ENCODE peak calls at places on chromosomes 3 and 15, in six cellular contexts. U, I, Z, D, Q and V are unnamed samples. For H3K4me1, the result is how much of the 10 kb centered on the place peaks cover.

GRCh38 chr15:55353030-55353429 is 34.0 kb downstream of the PIGB start:
- DNase-seq in I (no peak), Q (no peak), D (no peak), U (no peak), Z (no peak), V (no peak)

GRCh38 chr3:191376742-191377141 is 46.4 kb upstream of the UTS2B start:
- DNase-seq in D (no peak), Z (no peak), Q (no peak), U (peak), I (peak), V (no peak)

GRCh38 chr3:126927405-126927750 is 55.5 kb upstream of the PLXNA1 start:
- DNase-seq in Z (no peak), U (no peak), Q (no peak), D (no peak), I (no peak), V (no peak)

GRCh38 chr3:53254190-53254809 is 1.5 kb downstream of the TKT start:
- DNase-seq in Q (no peak), I (peak), D (no peak), Z (no peak), U (peak), V (no peak)

GRCh38 chr15:73571346-73571745 is 61.8 kb downstream of the NPTN start:
- DNase-seq in Z (no peak), I (no peak), U (no peak), D (no peak), Q (no peak), V (no peak)

GRCh38 chr3:196639517-196640500 is at the start of gene NRROS:
- DNase-seq in Q (peak), D (peak), Z (peak), U (peak), I (no peak), V (peak)

GRCh38 chr15:60457985-60458384 is 21.0 kb downstream of the ICE2 start:
- DNase-seq in D (no peak), Z (no peak), I (no peak), Q (no peak), U (no peak), V (no peak)

GRCh38 chr3:73236867-73237266 is 175.4 kb downstream of the EBLN2 start:
- DNase-seq in Z (no peak), D (no peak), Q (no peak), U (no peak), I (no peak), V (no peak)

GRCh38 chr3:30342319-30343060 is 263.9 kb upstream of the TGFBR2 start:
- DNase-seq in Z (no peak), Q (peak), I (peak), D (no peak), U (peak), V (no peak)

GRCh38 chr15:71761649-71762048 is 48.7 kb upstream of the NR2E3 start:
- DNase-seq in Z (no peak), I (peak), Q (no peak), U (peak), D (no peak), V (no peak)

GRCh38 chr3:4321732-4322131 is 18.6 kb downstream of the SETMAR start:
- DNase-seq in U (no peak), Q (no peak), D (no peak), Z (no peak), I (no peak), V (no peak)

GRCh38 chr3:65901236-65901635 is 137.5 kb downstream of the MAGI1 start:
- DNase-seq in D (no peak), U (no peak), Q (no peak), Z (no peak), I (no peak), V (no peak)

GRCh38 chr3:189419683-189420082 is 211.5 kb upstream of the TP63 start:
- DNase-seq in I (no peak), U (peak), Z (no peak), Q (no peak), D (no peak), V (no peak)

GRCh38 chr3:191360620-191361019 is 30.3 kb upstream of the UTS2B start:
- DNase-seq in U (no peak), Q (no peak), D (no peak), Z (no peak), I (peak), V (no peak)

GRCh38 chr3:102536479-102536878 is 101.7 kb downstream of the ZPLD1 start:
- DNase-seq in D (no peak), Z (peak), U (peak), Q (no peak), I (peak), V (no peak)

DNA sequence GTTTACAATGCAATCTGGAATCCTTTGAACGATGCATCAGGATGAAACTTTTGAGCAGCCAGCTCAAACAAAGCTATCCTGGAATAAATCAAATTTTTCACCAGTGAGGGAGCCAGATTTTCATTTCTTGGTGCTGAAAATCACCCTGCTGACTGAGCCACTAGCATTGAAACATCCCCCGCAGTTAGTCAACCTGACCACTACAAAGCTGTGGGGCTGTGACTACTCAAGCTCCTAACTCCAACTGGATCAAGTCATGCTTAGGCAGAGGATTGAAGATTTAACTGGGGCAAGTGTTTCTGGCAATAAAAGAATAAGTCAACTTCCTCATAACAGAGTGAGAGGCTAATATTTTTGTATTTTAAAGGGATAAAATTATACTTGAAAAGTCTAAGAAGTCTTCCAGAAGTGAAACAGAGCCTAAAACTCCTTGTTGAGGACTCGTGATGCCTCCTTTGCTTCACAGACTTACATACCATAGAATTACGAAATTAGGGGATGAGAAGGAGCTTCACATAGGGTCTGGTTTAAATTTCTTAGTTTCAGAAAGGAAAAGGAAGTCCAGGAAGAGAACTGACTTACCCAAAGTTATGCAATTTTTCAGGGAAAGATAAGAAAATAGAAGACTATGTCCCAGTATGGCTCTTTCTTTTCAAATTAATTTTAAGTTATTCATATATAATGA is 177.8 kb downstream of the SERPINI1 start:
- DNase-seq in D (no peak), I (peak), Z (peak), Q (no peak), U (peak), V (no peak)
- TF ChIP-seq CTCF in D (peak), I (peak), Z (peak), Q (no peak), U (peak), V (no peak)

GRCh38 chr3:185930393-185931107 is 7.3 kb downstream of the TRA2B start:
- DNase-seq in I (no peak), D (no peak), Q (no peak), U (peak), Z (no peak), V (no peak)

GRCh38 chr3:185928532-185928931 is 9.3 kb downstream of the TRA2B start:
- DNase-seq in D (no peak), I (no peak), U (no peak), Q (no peak), Z (peak), V (no peak)

GRCh38 chr3:185931777-185932176 is 6.0 kb downstream of the TRA2B start:
- DNase-seq in Q (no peak), U (no peak), Z (no peak), D (no peak), I (no peak), V (no peak)

GRCh38 chr3:185927501-185928200 is 10.2 kb downstream of the TRA2B start:
- DNase-seq in Q (no peak), D (no peak), I (no peak), U (no peak), Z (no peak), V (no peak)

GRCh38 chr3:185929192-185930151 is 8.3 kb downstream of the TRA2B start:
- DNase-seq in Z (peak), I (no peak), U (no peak), D (no peak), Q (no peak), V (no peak)
- H3K4me3 ChIP-seq in Z (peak), I (peak), U (peak), D (peak), Q (peak), V (peak)

DNA sequence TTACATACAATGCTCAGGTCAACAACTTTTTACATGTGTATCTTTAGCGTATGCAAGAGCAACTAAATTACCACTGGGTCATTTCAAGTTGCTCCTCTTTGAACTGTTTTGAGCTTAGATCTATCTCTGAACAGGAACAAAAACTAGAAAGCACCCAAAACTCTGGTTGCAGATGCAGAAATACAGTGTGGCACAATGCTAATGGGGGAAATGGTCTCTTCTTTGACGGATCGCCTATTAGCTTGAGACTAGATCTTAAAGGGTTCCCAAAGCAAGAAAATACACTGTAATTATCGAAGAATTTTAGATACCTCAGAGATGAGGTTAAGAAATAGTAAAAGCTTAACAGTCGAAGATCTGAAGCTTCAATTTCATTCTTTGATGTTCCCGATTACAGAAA is 864 bp downstream of the PPP1R2 start:
- DNase-seq in Q (no peak), Z (no peak), U (peak), I (peak), D (no peak), V (no peak)
- H3K4me1 ChIP-seq in Q (half or more), Z (under half), U (under half), I (under half), D (under half), V (half or more)

DNA sequence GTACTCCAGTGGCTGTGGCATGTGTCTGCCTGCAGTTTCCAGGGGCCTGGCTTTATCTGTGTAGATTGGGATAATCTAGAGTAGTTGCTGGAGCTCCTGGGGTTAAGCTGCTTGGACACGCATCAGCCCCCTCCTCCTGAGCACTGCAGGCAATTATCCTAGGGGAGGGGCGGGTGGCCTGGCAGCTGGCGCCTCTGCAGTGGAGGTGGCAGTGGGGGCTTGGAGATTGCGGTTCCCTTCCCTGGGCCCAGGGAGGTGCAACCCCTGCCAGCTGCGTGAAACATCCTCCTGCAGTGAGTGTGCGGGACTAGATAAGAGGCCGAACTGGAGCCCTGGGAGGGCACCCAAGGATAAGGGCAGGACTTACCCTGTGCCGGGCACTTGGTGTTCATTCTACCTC is 68.2 kb downstream of the EFCAB12 start:
- DNase-seq in D (no peak), U (no peak), I (no peak), Z (peak), Q (no peak), V (no peak)
- TF ChIP-seq CTCF in D (no peak), U (no peak), I (no peak), Z (no peak), Q (no peak), V (no peak)

GRCh38 chr3:44734646-44735168 is 5.3 kb downstream of the ZNF501 start:
- DNase-seq in I (no peak), D (no peak), Z (no peak), Q (no peak), U (peak), V (no peak)

DNA sequence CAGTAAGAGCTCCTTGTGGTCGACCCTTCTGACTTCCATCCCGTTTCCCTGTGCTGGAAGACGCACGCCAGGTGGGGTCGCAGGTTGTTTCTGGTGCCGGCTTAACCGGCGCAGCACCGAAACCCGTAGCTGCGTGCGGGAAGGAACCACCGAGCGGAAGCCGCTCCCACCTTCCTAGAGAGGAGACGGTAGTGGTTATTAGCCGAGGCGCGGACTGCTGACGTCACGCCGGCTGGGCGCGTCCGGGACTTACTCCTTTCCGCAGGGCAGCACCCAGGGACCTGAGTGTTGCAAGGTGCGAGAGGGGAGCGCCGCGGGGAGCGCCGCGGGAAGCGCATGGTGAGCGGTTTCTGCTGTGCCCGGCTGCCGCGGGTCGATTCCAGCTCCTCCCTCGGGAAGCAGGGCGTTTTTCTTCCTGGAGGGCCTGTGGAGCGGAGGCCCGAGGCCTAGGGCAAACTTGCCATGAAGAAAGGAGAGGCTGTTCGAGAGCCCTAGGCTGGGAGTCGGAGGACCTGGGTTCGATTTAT is at the start of gene ZNF501:
- DNase-seq in Q (peak), U (peak), Z (peak), I (no peak), D (peak), V (peak)
- H3K4me3 ChIP-seq in Q (peak), U (peak), Z (peak), I (no peak), D (peak), V (peak)

GRCh38 chr15:99429681-99430081 is 136.1 kb upstream of the MEF2A start:
- DNase-seq in U (no peak), Z (no peak), I (no peak), Q (no peak), D (peak), V (peak)
- H3K4me1 ChIP-seq in U (under half), Z (under half), I (under half), Q (under half), D (under half), V (half or more)